ENCODE peak calls at places on chromosomes 7 and 10, in ten cellular contexts. Q is GM23338, C is A673, K is kidney, Y is RWPE1, D is hepatocyte, O is K562, U is heart right ventricle, P is SJCRH30, Z is cardiac muscle cell. H is an unnamed sample.

GRCh38 chr10:75187961-75188426 is 22.6 kb upstream of the VDAC2 start:
- DNase-seq in Q (peak; percentile 87), C (peak; percentile 55), K (no peak), Y (peak; percentile 79), D (peak; percentile 75), O (peak; percentile 70), U (peak; percentile 52), P (peak; percentile 56), Z (peak; percentile 65), H (peak; percentile 13)

GRCh38 chr7:153258686-153259085 is 499.1 kb downstream of the ACTR3B start:
- DNase-seq in Q (peak; percentile 0), C (no peak), K (no peak), Y (no peak), D (no peak), O (no peak), U (no peak), P (no peak), Z (no peak), H (no peak)

GRCh38 chr10:117221156-117221711 is 19.7 kb upstream of the SLC18A2 start:
- DNase-seq in Q (peak; percentile 79), C (no peak), K (no peak), Y (peak; percentile 66), D (peak; percentile 70), O (no peak), U (no peak), P (no peak), Z (no peak), H (no peak)

GRCh38 chr7:45888185-45888992 is at the start of gene IGFBP1:
- DNase-seq in Q (peak; percentile 52), C (no peak), K (peak; percentile 73), Y (no peak), D (peak; percentile 58), O (no peak), U (no peak), P (no peak), Z (peak; percentile 56), H (no peak)

GRCh38 chr7:34096135-34096775 is 190.9 kb downstream of the BMPER start:
- DNase-seq in Q (no peak), C (no peak), K (peak; percentile 82), Y (no peak), D (peak; percentile 15), O (no peak), U (peak; percentile 26), P (no peak), Z (no peak), H (no peak)

GRCh38 chr7:2967705-2968104 is 76.0 kb downstream of the CARD11 start:
- DNase-seq in Q (no peak), C (no peak), K (peak; percentile 12), Y (no peak), D (no peak), O (no peak), U (no peak), P (no peak), Z (no peak), H (no peak)

GRCh38 chr7:43531700-43532099 is 51.2 kb upstream of the STK17A start:
- DNase-seq in Q (no peak), C (no peak), K (no peak), Y (no peak), D (no peak), O (no peak), U (peak; percentile 31), P (no peak), Z (peak; percentile 36), H (no peak)

GRCh38 chr7:100890640-100891521 is 1.4 kb upstream of the UFSP1 start:
- DNase-seq in Q (peak; percentile 67), C (no peak), K (peak; percentile 86), Y (no peak), D (no peak), O (peak; percentile 41), U (no peak), P (no peak), Z (no peak), H (no peak)

GRCh38 chr7:131889572-131890150 is 333.2 kb upstream of the PODXL start:
- DNase-seq in Q (no peak), C (no peak), K (no peak), Y (no peak), D (no peak), O (no peak), U (no peak), P (no peak), Z (peak; percentile 35), H (no peak)

GRCh38 chr7:99623091-99623693 is 6.4 kb downstream of the ZSCAN25 start:
- DNase-seq in Q (no peak), C (no peak), K (no peak), Y (peak; percentile 64), D (no peak), O (no peak), U (no peak), P (peak; percentile 28), Z (no peak), H (no peak)

GRCh38 chr7:103447073-103447960 is 1.3 kb upstream of the SLC26A5 start:
- DNase-seq in Q (peak; percentile 94), C (peak; percentile 75), K (no peak), Y (peak; percentile 69), D (peak; percentile 75), O (peak; percentile 82), U (peak; percentile 16), P (peak; percentile 82), Z (peak; percentile 76), H (no peak)

GRCh38 chr10:25017661-25018060 is 1.2 kb downstream of the THNSL1 start:
- DNase-seq in Q (no peak), C (peak; percentile 10), K (no peak), Y (no peak), D (no peak), O (no peak), U (no peak), P (peak; percentile 14), Z (no peak), H (no peak)

GRCh38 chr10:48332871-48333216 is 26.4 kb downstream of the MAPK8 start:
- DNase-seq in Q (no peak), C (no peak), K (no peak), Y (no peak), D (no peak), O (no peak), U (no peak), P (no peak), Z (no peak), H (no peak)

GRCh38 chr7:155463114-155463811 is 5.3 kb downstream of the EN2 start:
- DNase-seq in Q (peak; percentile 58), C (no peak), K (peak; percentile 51), Y (no peak), D (no peak), O (no peak), U (no peak), P (no peak), Z (no peak), H (no peak)

GRCh38 chr10:22550732-22551131 is 163.6 kb downstream of the PIP4K2A start:
- DNase-seq in Q (peak; percentile 88), C (peak; percentile 71), K (no peak), Y (peak; percentile 27), D (peak; percentile 39), O (peak; percentile 67), U (peak; percentile 29), P (peak; percentile 77), Z (peak; percentile 59), H (no peak)

GRCh38 chr7:97454636-97455035 is 277.2 kb upstream of the TAC1 start:
- DNase-seq in Q (no peak), C (no peak), K (no peak), Y (no peak), D (no peak), O (peak; percentile 16), U (no peak), P (no peak), Z (no peak), H (no peak)

GRCh38 chr10:14008648-14009072 is 322.1 kb downstream of the FRMD4A start:
- DNase-seq in Q (no peak), C (no peak), K (no peak), Y (no peak), D (no peak), O (no peak), U (no peak), P (no peak), Z (no peak), H (no peak)
- H3K27ac ChIP-seq in Q (no peak overlapping the region), C (no peak overlapping the region), K (no peak overlapping the region), Y (no peak overlapping the region), D (peak overlapping the region; percentile 84), O (no peak overlapping the region), U (no peak overlapping the region), P (peak overlapping the region; percentile 92), Z (no peak overlapping the region), H (no peak overlapping the region)

DNA sequence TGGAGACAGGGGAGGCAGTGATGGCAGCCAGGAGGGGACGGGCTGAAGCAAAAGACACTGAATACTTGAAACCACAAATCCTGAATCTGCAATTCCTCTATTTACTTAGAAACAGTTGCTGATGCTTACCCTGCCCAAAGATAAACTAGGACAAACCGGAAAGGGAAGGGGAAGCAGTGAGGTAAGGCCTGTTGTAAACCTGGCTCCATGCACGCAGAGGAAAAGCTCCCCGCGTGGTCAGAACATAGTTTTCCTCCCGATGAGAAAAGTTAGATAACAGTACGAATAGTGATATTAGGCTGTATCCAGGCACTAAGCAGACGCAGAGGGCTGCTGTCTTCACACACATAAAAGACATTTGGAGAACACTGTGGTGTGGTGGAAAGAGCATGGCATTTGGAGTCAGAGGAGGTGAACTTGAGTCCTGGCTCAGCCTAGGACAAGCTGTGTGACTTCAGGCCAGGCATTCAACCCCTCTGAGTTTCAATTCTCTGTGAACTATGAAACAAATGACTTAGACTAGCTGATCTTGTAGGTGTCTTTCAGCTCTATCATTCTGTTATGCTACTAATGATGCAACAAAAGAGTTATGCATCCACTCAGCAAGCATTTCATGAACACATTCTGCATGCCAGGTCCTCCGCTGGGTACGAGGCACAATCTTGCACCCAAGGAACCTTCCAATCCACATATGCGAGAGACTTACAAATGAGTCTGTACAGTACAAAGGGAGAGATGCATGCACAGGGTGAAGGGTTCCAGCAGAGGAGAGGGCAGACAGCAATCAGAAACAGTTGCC is 80.9 kb downstream of the SORBS1 start:
- DNase-seq in Q (no peak), C (no peak), K (no peak), Y (no peak), D (peak; percentile 70), O (peak; percentile 19), U (peak; percentile 77), P (peak; percentile 26), Z (no peak), H (no peak)
- H3K27ac ChIP-seq in Q (peak overlapping the region; percentile 82), C (no peak overlapping the region), K (peak overlapping the region; percentile 89), Y (no peak overlapping the region), D (peak overlapping the region; percentile 90), O (no peak overlapping the region), U (peak overlapping the region; percentile 92), P (no peak overlapping the region), Z (peak overlapping the region; percentile 85), H (peak overlapping the region; percentile 92)

GRCh38 chr7:107530749-107531148 is 33.0 kb downstream of the COG5 start:
- DNase-seq in Q (no peak), C (no peak), K (no peak), Y (no peak), D (no peak), O (no peak), U (no peak), P (no peak), Z (no peak), H (no peak)
- H3K27ac ChIP-seq in Q (no peak overlapping the region), C (no peak overlapping the region), K (no peak overlapping the region), Y (no peak overlapping the region), D (no peak overlapping the region), O (no peak overlapping the region), U (no peak overlapping the region), P (no peak overlapping the region), Z (no peak overlapping the region), H (no peak overlapping the region)

DNA sequence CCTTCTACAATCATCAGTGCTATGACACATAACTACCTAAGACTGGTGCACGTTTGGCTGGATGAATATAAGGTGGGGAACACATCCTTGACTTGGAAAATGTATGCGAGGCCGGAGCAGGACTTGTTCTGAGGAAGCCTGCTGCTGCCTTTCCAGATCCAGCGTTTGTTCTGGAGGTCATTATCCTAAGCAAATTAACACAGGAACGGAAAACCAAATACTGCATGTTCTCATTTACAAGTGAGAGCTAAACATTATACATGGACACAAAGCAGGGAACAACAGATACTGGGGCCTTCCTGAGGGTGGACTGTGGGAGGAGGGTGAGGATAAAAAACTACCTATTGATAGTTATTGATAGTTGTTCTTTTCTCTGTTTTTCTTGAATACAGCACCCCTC is 10.8 kb upstream of the GALNT11 start:
- DNase-seq in Q (no peak), C (no peak), K (no peak), Y (no peak), D (no peak), O (no peak), U (no peak), P (no peak), Z (no peak), H (no peak)
- H3K27ac ChIP-seq in Q (no peak overlapping the region), C (no peak overlapping the region), K (no peak overlapping the region), Y (no peak overlapping the region), D (no peak overlapping the region), O (no peak overlapping the region), U (no peak overlapping the region), P (no peak overlapping the region), Z (no peak overlapping the region), H (no peak overlapping the region)